ENCODE peak calls at places on chromosomes 12 and 14, in five cellular contexts. T is ovary, I is breast epithelium, F is WERI-Rb-1, N is astrocyte of the spinal cord. D is an unnamed sample.

GRCh38 chr12:21451529-21451928 is 14.1 kb downstream of the PYROXD1 start:
- DNase-seq in T (no peak), I (no peak), F (no peak), N (peak; percentile 56), D (peak; percentile 62)

GRCh38 chr14:55448146-55448614 is 7.8 kb upstream of the TBPL2 start:
- DNase-seq in T (no peak), I (no peak), F (peak; percentile 33), N (peak; percentile 94), D (peak; percentile 85)

GRCh38 chr14:75725481-75725880 is 64.4 kb downstream of the TTLL5 start:
- DNase-seq in T (no peak), I (no peak), F (no peak), N (no peak), D (no peak)

GRCh38 chr12:46153267-46153872 is 115.5 kb downstream of the SLC38A1 start:
- DNase-seq in T (no peak), I (no peak), F (no peak), N (peak; percentile 42), D (peak; percentile 57)

GRCh38 chr12:53791735-53792326 is 40.1 kb upstream of the CISTR start:
- DNase-seq in T (no peak), I (no peak), F (peak; percentile 33), N (no peak), D (no peak)

GRCh38 chr14:23182372-23183014 is 967 bp downstream of the SLC7A8 start:
- DNase-seq in T (peak; percentile 65), I (peak; percentile 66), F (peak; percentile 19), N (no peak), D (no peak)

GRCh38 chr12:68011206-68011881 is 22.1 kb downstream of the IFNG-AS1 start:
- DNase-seq in T (no peak), I (no peak), F (no peak), N (no peak), D (no peak)

GRCh38 chr14:24456980-24457379 is 14.4 kb upstream of the SDR39U1 start:
- DNase-seq in T (no peak), I (no peak), F (no peak), N (no peak), D (no peak)

GRCh38 chr12:22625671-22626251 is 790 bp downstream of the ETNK1 start:
- DNase-seq in T (peak; percentile 37), I (no peak), F (peak; percentile 63), N (peak; percentile 45), D (peak; percentile 41)

GRCh38 chr14:30988509-30988908 is 36.9 kb upstream of the AP4S1 start:
- DNase-seq in T (no peak), I (no peak), F (no peak), N (peak; percentile 43), D (peak; percentile 53)

GRCh38 chr12:27428466-27428865 is 18.1 kb upstream of the SMCO2 start:
- DNase-seq in T (no peak), I (no peak), F (no peak), N (no peak), D (no peak)

GRCh38 chr12:24304285-24304684 is 354.8 kb upstream of the SOX5 start:
- DNase-seq in T (no peak), I (no peak), F (no peak), N (no peak), D (no peak)

GRCh38 chr14:89378119-89378518 is 38.9 kb downstream of the FOXN3 start:
- DNase-seq in T (no peak), I (no peak), F (no peak), N (peak; percentile 72), D (peak; percentile 83)

GRCh38 chr12:106994579-106995220 is 7.8 kb upstream of the MTERF2 start:
- DNase-seq in T (no peak), I (no peak), F (no peak), N (no peak), D (peak; percentile 81)

GRCh38 chr12:31900271-31900670 is 58.9 kb upstream of the RESF1 start:
- DNase-seq in T (no peak), I (no peak), F (no peak), N (peak; percentile 28), D (peak; percentile 53)

GRCh38 chr14:49582211-49582977 is 3.8 kb downstream of the RPS29 start:
- DNase-seq in T (no peak), I (no peak), F (no peak), N (no peak), D (no peak)
- H3K4me3 ChIP-seq in T (no peak overlapping the region), I (no peak overlapping the region), F (no peak overlapping the region), N (no peak overlapping the region), D (no peak overlapping the region)

GRCh38 chr12:124470139-124470538 is 97.3 kb downstream of the NCOR2 start:
- DNase-seq in T (no peak), I (no peak), F (no peak), N (no peak), D (no peak)
- TF ChIP-seq CTCF in T (no peak), I (no peak), F (no peak), N (no peak), D (no peak)

GRCh38 chr12:58919271-58920101 is 818 bp downstream of the LRIG3 start:
- DNase-seq in T (peak; percentile 63), I (peak; percentile 53), F (peak; percentile 14), N (peak; percentile 61), D (peak; percentile 71)
- H3K4me3 ChIP-seq in T (peak overlapping the region; percentile 85), I (peak overlapping the region; percentile 92), F (peak overlapping the region; percentile 82), N (peak overlapping the region; percentile 77), D (peak overlapping the region; percentile 89)

DNA sequence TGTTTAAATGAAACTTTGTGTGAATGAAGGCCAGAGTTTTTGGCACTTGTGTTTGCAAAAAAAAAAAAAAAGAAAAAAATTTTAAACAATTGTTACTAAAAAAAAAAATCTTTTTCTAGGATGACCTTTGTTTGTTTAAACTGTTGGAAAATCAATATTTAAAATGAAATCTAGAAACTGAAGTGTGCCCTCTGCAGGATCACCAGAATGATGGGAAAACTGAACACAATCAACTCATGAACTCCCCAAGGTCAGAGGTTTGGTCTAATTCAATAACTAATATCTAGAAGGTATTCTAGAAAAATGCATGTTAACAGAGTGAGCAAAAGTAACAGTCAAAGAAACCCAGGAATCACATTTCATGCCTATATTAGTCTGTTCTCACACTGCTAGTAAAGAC is 448.9 kb downstream of the FLRT2 start:
- DNase-seq in T (no peak), I (no peak), F (no peak), N (no peak), D (no peak)
- TF ChIP-seq CTCF in T (no peak), I (no peak), F (no peak), N (no peak), D (peak; percentile 29)

GRCh38 chr12:25421651-25422150 is 131.4 kb downstream of the LMNTD1 start:
- DNase-seq in T (no peak), I (no peak), F (no peak), N (peak; percentile 16), D (no peak)
- H3K4me3 ChIP-seq in T (no peak overlapping the region), I (no peak overlapping the region), F (no peak overlapping the region), N (no peak overlapping the region), D (no peak overlapping the region)

DNA sequence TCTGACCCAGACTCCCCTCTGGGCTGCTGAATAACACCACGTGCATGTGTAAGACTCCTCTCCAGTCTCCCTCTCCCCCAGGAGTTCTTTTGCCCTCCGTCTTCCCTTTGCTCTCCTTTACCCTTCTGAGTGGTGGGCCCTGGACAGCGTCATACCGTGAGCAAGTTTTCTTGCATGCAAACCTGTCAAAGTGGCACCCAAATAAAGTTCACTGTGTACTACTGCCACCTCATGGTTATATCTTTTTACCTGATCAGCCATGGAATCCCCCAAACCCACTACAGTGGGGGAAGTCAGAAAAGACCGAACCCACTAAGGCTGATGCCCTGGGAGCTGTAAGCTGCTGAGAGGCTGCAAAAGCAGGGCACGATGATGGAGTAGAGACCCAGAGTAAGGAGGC is 131.1 kb upstream of the VRK1 start:
- DNase-seq in T (no peak), I (no peak), F (no peak), N (no peak), D (no peak)
- TF ChIP-seq CTCF in T (no peak), I (no peak), F (peak; percentile 14), N (no peak), D (no peak)

GRCh38 chr12:3078086-3078820 is 1.1 kb downstream of the TSPAN9 start:
- DNase-seq in T (no peak), I (no peak), F (no peak), N (no peak), D (no peak)
- H3K4me3 ChIP-seq in T (peak overlapping the region; percentile 96), I (peak overlapping the region; percentile 87), F (peak overlapping the region; percentile 44), N (peak overlapping the region; percentile 85), D (peak overlapping the region; percentile 79)

GRCh38 chr14:21070610-21071224 is 613 bp downstream of the ARHGEF40 start:
- DNase-seq in T (peak; percentile 65), I (no peak), F (peak; percentile 75), N (peak; percentile 67), D (peak; percentile 48)

GRCh38 chr14:21073921-21074320 is 3.8 kb downstream of the ARHGEF40 start:
- DNase-seq in T (no peak), I (no peak), F (no peak), N (no peak), D (no peak)

GRCh38 chr14:21071225-21072041 is 1.3 kb downstream of the ARHGEF40 start:
- DNase-seq in T (peak; percentile 86), I (peak; percentile 65), F (peak; percentile 88), N (peak; percentile 98), D (peak; percentile 95)

GRCh38 chr14:21072781-21073339 is 2.8 kb downstream of the ARHGEF40 start:
- DNase-seq in T (no peak), I (no peak), F (no peak), N (no peak), D (no peak)

DNA sequence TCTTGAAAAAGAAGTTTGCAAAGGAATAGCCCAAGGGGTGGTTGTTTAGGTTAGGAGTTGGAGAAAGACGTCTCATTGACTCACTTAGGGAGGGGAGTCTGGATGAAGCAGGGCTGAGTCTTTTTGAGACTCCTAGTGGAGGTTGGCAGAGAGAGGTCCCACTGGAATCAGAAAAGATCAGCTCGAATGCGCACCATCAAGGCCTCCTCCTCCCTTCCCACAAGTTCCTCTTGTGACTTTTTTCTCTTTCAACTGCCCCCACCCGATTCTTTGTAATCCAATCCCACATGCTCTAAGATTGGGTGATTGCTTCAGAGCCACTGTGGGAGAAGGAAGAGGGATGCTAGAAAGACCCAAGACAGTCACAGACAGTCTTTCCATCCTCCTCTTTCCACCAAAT is 2.0 kb downstream of the ARHGEF40 start:
- DNase-seq in T (no peak), I (no peak), F (no peak), N (peak; percentile 83), D (peak; percentile 82)
- TF ChIP-seq CTCF in T (no peak), I (no peak), F (no peak), N (peak; percentile 11), D (peak; percentile 30)

D was measured in choroid plexus epithelial cell.